ENCODE peak calls at places on chromosomes 2 and 18, in four cellular contexts. One of them, this sample, is unnamed.

GRCh38 chr2:195642677-195643063 is 14.4 kb upstream of the SLC39A10 start:
- DNase-seq in GDM1: no peak
- DNase-seq in nephron progenitor cell: no peak
- DNase-seq in NCI-H524 treated with DMSO at 0.1 percent for 48 hours: no peak
- DNase-seq in this sample: no peak

GRCh38 chr2:187434342-187434785 is 13.7 kb downstream of the CALCRL start:
- DNase-seq in GDM1: no peak
- DNase-seq in nephron progenitor cell: no peak
- DNase-seq in NCI-H524 treated with DMSO at 0.1 percent for 48 hours: no peak
- DNase-seq in this sample: no peak

GRCh38 chr2:157875720-157876065 is 437 bp downstream of the ACVR1 start:
- DNase-seq in NCI-H524 treated with DMSO at 0.1 percent for 48 hours: no peak
- DNase-seq in nephron progenitor cell: peak
- DNase-seq in GDM1: peak
- DNase-seq in this sample: no peak

GRCh38 chr18:79518028-79518682 is 122.4 kb downstream of the NFATC1 start:
- DNase-seq in nephron progenitor cell: no peak
- DNase-seq in GDM1: no peak
- DNase-seq in NCI-H524 treated with DMSO at 0.1 percent for 48 hours: no peak
- DNase-seq in this sample: no peak

GRCh38 chr2:47313141-47313691 is 89.7 kb upstream of the MSH2 start:
- DNase-seq in NCI-H524 treated with DMSO at 0.1 percent for 48 hours: no peak
- DNase-seq in GDM1: no peak
- DNase-seq in nephron progenitor cell: no peak
- DNase-seq in this sample: no peak

GRCh38 chr2:218228366-218229092 is 11.5 kb downstream of the ARPC2 start:
- DNase-seq in nephron progenitor cell: no peak
- DNase-seq in GDM1: no peak
- DNase-seq in NCI-H524 treated with DMSO at 0.1 percent for 48 hours: no peak
- DNase-seq in this sample: no peak

GRCh38 chr2:238739668-238740067 is 108.2 kb upstream of the TWIST2 start:
- DNase-seq in nephron progenitor cell: no peak
- DNase-seq in NCI-H524 treated with DMSO at 0.1 percent for 48 hours: no peak
- DNase-seq in GDM1: no peak
- DNase-seq in this sample: no peak

GRCh38 chr2:109182426-109182825 is 53.4 kb downstream of the SH3RF3 start:
- DNase-seq in NCI-H524 treated with DMSO at 0.1 percent for 48 hours: no peak
- DNase-seq in GDM1: no peak
- DNase-seq in nephron progenitor cell: no peak
- DNase-seq in this sample: no peak

GRCh38 chr2:137829251-137829650 is 135.0 kb upstream of the HNMT start:
- DNase-seq in NCI-H524 treated with DMSO at 0.1 percent for 48 hours: no peak
- DNase-seq in nephron progenitor cell: no peak
- DNase-seq in GDM1: no peak
- DNase-seq in this sample: no peak

GRCh38 chr18:34120294-34120693 is 104.4 kb downstream of the NOL4 start:
- DNase-seq in nephron progenitor cell: no peak
- DNase-seq in NCI-H524 treated with DMSO at 0.1 percent for 48 hours: no peak
- DNase-seq in GDM1: no peak
- DNase-seq in this sample: no peak

GRCh38 chr18:908631-909621 is 4.3 kb downstream of the ADCYAP1 start:
- DNase-seq in nephron progenitor cell: peak
- DNase-seq in GDM1: no peak
- DNase-seq in NCI-H524 treated with DMSO at 0.1 percent for 48 hours: no peak
- DNase-seq in this sample: no peak

GRCh38 chr2:189608799-189609422 is 28.3 kb upstream of the SLC40A1 start:
- DNase-seq in nephron progenitor cell: no peak
- DNase-seq in GDM1: no peak
- DNase-seq in NCI-H524 treated with DMSO at 0.1 percent for 48 hours: no peak
- DNase-seq in this sample: no peak

GRCh38 chr18:57505231-57505630 is 70.1 kb downstream of the ONECUT2 start:
- DNase-seq in nephron progenitor cell: no peak
- DNase-seq in NCI-H524 treated with DMSO at 0.1 percent for 48 hours: no peak
- DNase-seq in GDM1: no peak
- DNase-seq in this sample: no peak

GRCh38 chr2:197804758-197805597 is 585 bp downstream of the PLCL1 start:
- DNase-seq in GDM1: no peak
- DNase-seq in NCI-H524 treated with DMSO at 0.1 percent for 48 hours: no peak
- DNase-seq in nephron progenitor cell: peak
- DNase-seq in this sample: no peak